ENCODE peak calls at places on chromosomes 2 and 18, in four cellular contexts. F is neural progenitor cell, A is A549, P is fibroblast of lung. Z is an unnamed sample.

GRCh38 chr2:183078467-183079334 is at the start of gene DUSP19:
- DNase-seq in F (peak), A (peak), P (peak), Z (peak)

GRCh38 chr2:23376972-23377371 is 8.0 kb upstream of the KLHL29 start:
- DNase-seq in F (no peak), A (no peak), P (peak), Z (no peak)

GRCh38 chr2:48306409-48307284 is 223.3 kb upstream of the STON1 start:
- DNase-seq in F (no peak), A (no peak), P (peak), Z (no peak)

GRCh38 chr2:226776104-226776503 is 23.5 kb downstream of the IRS1 start:
- DNase-seq in F (no peak), A (no peak), P (no peak), Z (no peak)

GRCh38 chr18:32730620-32731021 is 42.2 kb downstream of the KLHL14 start:
- DNase-seq in F (no peak), A (no peak), P (peak), Z (no peak)

GRCh38 chr2:125125902-125126301 is 1100.8 kb downstream of the CNTNAP5 start:
- DNase-seq in F (no peak), A (no peak), P (no peak), Z (no peak)

GRCh38 chr2:40202798-40203400 is 249.0 kb downstream of the SLC8A1 start:
- DNase-seq in F (peak), A (no peak), P (peak), Z (no peak)

GRCh38 chr18:48477353-48477752 is 61.5 kb upstream of the CTIF start:
- DNase-seq in F (no peak), A (no peak), P (no peak), Z (no peak)

GRCh38 chr2:80499095-80499494 is 194.5 kb upstream of the LRRTM1 start:
- DNase-seq in F (peak), A (no peak), P (peak), Z (no peak)

GRCh38 chr18:48002933-48003365 is 72.5 kb upstream of the SMAD2 start:
- DNase-seq in F (no peak), A (peak), P (peak), Z (no peak)

GRCh38 chr2:63983986-63984605 is 35.1 kb downstream of the VPS54 start:
- DNase-seq in F (no peak), A (no peak), P (peak), Z (no peak)

GRCh38 chr2:207142461-207142860 is 23.3 kb downstream of the KLF7 start:
- DNase-seq in F (no peak), A (no peak), P (no peak), Z (no peak)

GRCh38 chr2:102100371-102101096 is 42.0 kb upstream of the IL1R1 start:
- DNase-seq in F (no peak), A (no peak), P (peak), Z (no peak)

GRCh38 chr2:42298132-42298531 is 62.9 kb downstream of the COX7A2L start:
- DNase-seq in F (no peak), A (no peak), P (peak), Z (no peak)

GRCh38 chr2:127453392-127454171 is 35.4 kb downstream of the PROC start:
- DNase-seq in F (peak), A (no peak), P (no peak), Z (no peak)

GRCh38 chr18:37441821-37442220 is 123.8 kb downstream of the CELF4 start:
- DNase-seq in F (no peak), A (no peak), P (no peak), Z (no peak)

GRCh38 chr2:223166215-223166493 is 114.2 kb downstream of the KCNE4 start:
- DNase-seq in F (no peak), A (no peak), P (no peak), Z (no peak)

GRCh38 chr18:22691988-22692710 is 241.0 kb upstream of the RBBP8 start:
- DNase-seq in F (no peak), A (no peak), P (peak), Z (no peak)

GRCh38 chr2:199572571-199572970 is 114.8 kb upstream of the SATB2 start:
- DNase-seq in F (no peak), A (no peak), P (peak), Z (no peak)

GRCh38 chr2:144230452-144231085 is 289.4 kb downstream of the ZEB2 start:
- DNase-seq in F (no peak), A (no peak), P (no peak), Z (no peak)

GRCh38 chr18:75521808-75522207 is 94.3 kb upstream of the SMIM21 start:
- DNase-seq in F (peak), A (no peak), P (no peak), Z (no peak)

GRCh38 chr2:172082105-172082943 is 3.0 kb upstream of the DLX1 start:
- DNase-seq in F (peak), A (no peak), P (no peak), Z (no peak)

GRCh38 chr18:48304906-48305693 is 104.1 kb downstream of the ZBTB7C start:
- DNase-seq in F (peak), A (no peak), P (no peak), Z (peak)

GRCh38 chr2:45610281-45611019 is 617 bp downstream of the SRBD1 start:
- DNase-seq in F (peak), A (peak), P (peak), Z (peak)

GRCh38 chr2:45199973-45200372 is 190.7 kb upstream of the SIX2 start:
- DNase-seq in F (peak), A (no peak), P (peak), Z (no peak)

GRCh38 chr2:143852748-143853147 is 667.2 kb downstream of the ZEB2 start:
- DNase-seq in F (peak), A (no peak), P (no peak), Z (no peak)

GRCh38 chr18:61569176-61569892 is 236.1 kb downstream of the CDH20 start:
- DNase-seq in F (no peak), A (no peak), P (peak), Z (no peak)

GRCh38 chr18:13436596-13436995 is 218.0 kb downstream of the LDLRAD4 start:
- DNase-seq in F (no peak), A (no peak), P (no peak), Z (no peak)

GRCh38 chr2:188220535-188220934 is 71.1 kb upstream of the GULP1 start:
- DNase-seq in F (no peak), A (no peak), P (no peak), Z (no peak)

GRCh38 chr18:51614967-51615571 is 417.6 kb upstream of the MEX3C start:
- DNase-seq in F (no peak), A (peak), P (peak), Z (no peak)

GRCh38 chr18:27235218-27235870 is 50.2 kb upstream of the CHST9 start:
- DNase-seq in F (no peak), A (no peak), P (no peak), Z (no peak)

DNA sequence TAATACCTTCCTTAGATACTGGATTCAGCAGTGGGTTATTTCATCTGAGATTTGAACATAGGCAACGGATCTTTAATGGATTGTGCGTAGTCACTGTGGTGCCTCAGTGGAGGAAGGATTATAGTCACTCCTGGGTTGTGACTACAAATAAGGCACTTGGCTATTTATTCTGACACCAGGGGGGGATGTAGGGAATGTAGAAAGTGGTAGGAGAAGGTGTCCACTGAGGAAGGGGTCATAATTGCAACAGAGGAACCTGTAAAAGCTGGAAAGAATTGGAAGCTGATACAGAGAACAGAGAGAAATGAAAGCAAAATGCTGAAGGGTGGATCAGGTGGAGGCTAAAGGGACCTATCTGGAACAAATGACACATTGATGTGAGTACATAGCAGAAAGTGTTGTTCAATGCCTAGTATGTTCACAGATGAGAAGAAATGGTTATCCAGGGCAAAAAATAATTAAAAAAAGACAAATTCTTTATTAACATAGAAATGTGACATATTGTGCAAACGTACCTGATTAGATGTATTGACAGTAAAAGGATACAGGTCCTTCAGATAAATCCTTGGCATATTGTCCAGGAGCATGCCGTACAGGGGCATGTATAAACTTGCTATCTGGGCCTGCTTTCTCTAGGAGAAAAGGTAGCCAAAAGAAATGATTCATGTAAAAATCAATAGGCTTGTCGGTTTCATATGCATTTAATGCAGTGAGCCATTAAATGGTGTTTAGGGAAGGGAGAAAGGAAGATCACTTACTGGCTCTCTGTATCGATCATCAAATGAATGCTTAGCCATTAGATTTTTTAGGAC is 91.2 kb upstream of the CCDC195 start:
- DNase-seq in F (no peak), A (no peak), P (no peak), Z (no peak)
- TF ChIP-seq CTCF in F (peak), A (peak), P (no peak), Z (no peak)

GRCh38 chr2:177894546-177894945 is 178.0 kb downstream of the PDE11A start:
- DNase-seq in F (no peak), A (no peak), P (peak), Z (no peak)
- H3K4me3 ChIP-seq in F (no peak), A (no peak), P (no peak), Z (no peak)

GRCh38 chr2:118833716-118834439 is 13.6 kb downstream of the EN1 start:
- DNase-seq in F (peak), A (no peak), P (no peak), Z (no peak)

GRCh38 chr2:118834901-118835738 is 12.3 kb downstream of the EN1 start:
- DNase-seq in F (peak), A (no peak), P (no peak), Z (no peak)

GRCh38 chr2:118835739-118836410 is 11.6 kb downstream of the EN1 start:
- DNase-seq in F (peak), A (peak), P (no peak), Z (no peak)

GRCh38 chr2:118832791-118833715 is 14.4 kb downstream of the EN1 start:
- DNase-seq in F (peak), A (no peak), P (no peak), Z (no peak)

DNA sequence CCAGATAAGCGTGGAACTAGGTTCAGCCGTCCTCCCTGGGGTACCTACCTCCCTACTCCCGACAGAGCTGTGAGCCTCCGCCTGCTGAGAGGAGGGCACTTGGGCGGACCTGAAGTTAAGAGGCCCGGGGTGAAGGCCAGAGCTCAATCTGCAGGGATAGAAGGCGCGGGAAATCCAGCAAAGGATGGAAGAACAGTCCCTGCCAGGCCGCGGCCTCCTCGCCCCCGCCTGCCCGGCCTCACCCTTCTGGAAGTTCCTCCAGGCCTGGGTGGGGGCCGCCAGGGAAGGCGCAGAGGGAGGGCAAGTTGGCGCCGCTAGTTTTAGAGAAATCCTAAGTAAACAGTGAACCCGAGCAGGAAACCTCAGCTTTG is 13.0 kb downstream of the EN1 start:
- DNase-seq in F (peak), A (no peak), P (no peak), Z (no peak)
- H3K27ac ChIP-seq in F (no peak), A (no peak), P (no peak), Z (no peak)

GRCh38 chr2:235113854-235114253 is 162.0 kb downstream of the SH3BP4 start:
- DNase-seq in F (peak), A (no peak), P (no peak), Z (no peak)
- TF ChIP-seq CTCF in F (peak), A (no peak), P (no peak), Z (no peak)

GRCh38 chr18:34959211-34959829 is 81.9 kb upstream of the MAPRE2 start:
- DNase-seq in F (no peak), A (no peak), P (no peak), Z (no peak)
- H3K4me3 ChIP-seq in F (no peak), A (no peak), P (no peak), Z (no peak)

GRCh38 chr2:69797836-69798465 is 31.5 kb upstream of the GMCL1 start:
- DNase-seq in F (no peak), A (no peak), P (peak), Z (no peak)
- H3K27ac ChIP-seq in F (no peak), A (peak), P (no peak), Z (peak)